ENCODE peak calls at places on chromosomes 1 and 21, in ten cellular contexts. I is stimulated activated CD4-positive, alpha-beta T cell treated with anti-CD3 and anti-CD28 coated beads, Interleukin-15, amount 100 ng/mL, for 48 hours; E is ELF-1; K is left kidney; Z is myocyte; X is NB4; L is left cardiac atrium; G is MCF 10A; A is lower lobe of right lung; W is mesenchymal stem cell. D is an unnamed sample.

GRCh38 chr1:93597697-93598096 is 83.9 kb downstream of the BCAR3 start:
- DNase-seq in Z (no peak), A (no peak), K (no peak), I (no peak), L (no peak), E (no peak), G (peak), W (no peak), X (no peak), D (no peak)

GRCh38 chr1:85581802-85582686 is 1.5 kb downstream of the CCN1 start:
- DNase-seq in Z (peak), X (no peak), G (peak), A (peak), E (peak), I (no peak), K (peak), W (peak), L (peak), D (no peak)

GRCh38 chr1:41963636-41964035 is 44.9 kb upstream of the HIVEP3 start:
- DNase-seq in X (no peak), I (no peak), G (no peak), K (no peak), E (no peak), A (no peak), W (no peak), Z (no peak), L (no peak), D (no peak)

GRCh38 chr1:50929376-50929958 is 30.6 kb downstream of the FAF1 start:
- DNase-seq in K (peak), I (no peak), E (no peak), L (no peak), G (peak), A (no peak), X (peak), Z (peak), W (peak), D (peak)

GRCh38 chr1:116111196-116112021 is at the start of gene MAB21L3:
- DNase-seq in I (no peak), L (no peak), E (peak), Z (no peak), G (peak), W (no peak), A (no peak), X (no peak), K (peak), D (no peak)

GRCh38 chr21:26388731-26389231 is 184.3 kb downstream of the CYYR1 start:
- DNase-seq in K (peak), I (no peak), G (peak), W (peak), A (no peak), E (no peak), Z (peak), L (no peak), X (no peak), D (no peak)

GRCh38 chr1:36831171-36831810 is 203.0 kb downstream of the GRIK3 start:
- DNase-seq in W (no peak), K (no peak), G (no peak), A (no peak), L (no peak), Z (no peak), X (peak), E (no peak), I (no peak), D (peak)

GRCh38 chr1:227120827-227121226 is 180.7 kb downstream of the COQ8A start:
- DNase-seq in Z (no peak), X (no peak), L (no peak), G (no peak), K (no peak), W (no peak), I (no peak), E (no peak), A (no peak), D (no peak)

GRCh38 chr21:15437873-15438272 is 291.9 kb upstream of the USP25 start:
- DNase-seq in G (peak), E (no peak), L (no peak), Z (peak), A (no peak), X (peak), W (peak), K (no peak), I (no peak), D (no peak)

GRCh38 chr21:32770514-32771133 is 931 bp downstream of the PAXBP1 start:
- DNase-seq in G (peak), X (no peak), W (peak), L (no peak), K (peak), A (no peak), E (peak), I (no peak), Z (peak), D (peak)

GRCh38 chr1:235910357-235911299 is 43.9 kb upstream of the LYST start:
- DNase-seq in Z (peak), I (peak), W (peak), A (no peak), L (peak), E (peak), G (peak), X (peak), K (peak), D (no peak)

GRCh38 chr1:11898831-11899467 is 27.3 kb downstream of the KIAA2013 start:
- DNase-seq in Z (peak), L (no peak), G (no peak), E (peak), A (no peak), W (no peak), I (no peak), X (no peak), K (peak), D (no peak)

GRCh38 chr1:30660241-30660640 is 63.1 kb downstream of the MATN1 start:
- DNase-seq in L (no peak), X (no peak), G (no peak), Z (no peak), W (no peak), A (no peak), K (no peak), I (no peak), E (no peak), D (no peak)

GRCh38 chr1:119080586-119080985 is 59.9 kb downstream of the WARS2 start:
- DNase-seq in E (peak), G (peak), K (no peak), I (no peak), L (peak), A (no peak), X (no peak), Z (peak), W (peak), D (no peak)

GRCh38 chr21:37130971-37131370 is 57.9 kb downstream of the TTC3 start:
- DNase-seq in W (no peak), X (no peak), I (no peak), A (no peak), L (no peak), G (peak), Z (no peak), E (no peak), K (no peak), D (no peak)

GRCh38 chr21:30620080-30620479 is 347 bp upstream of the KRTAP20-4 start:
- DNase-seq in X (no peak), E (no peak), L (no peak), K (no peak), A (no peak), W (no peak), Z (no peak), G (no peak), I (no peak), D (no peak)

GRCh38 chr1:165288301-165289120 is 68.0 kb downstream of the LMX1A start:
- DNase-seq in X (peak), E (peak), A (no peak), Z (peak), I (no peak), L (no peak), W (no peak), G (peak), K (peak), D (no peak)

GRCh38 chr1:55716151-55716550 is 501.0 kb upstream of the USP24 start:
- DNase-seq in W (no peak), Z (no peak), A (no peak), X (no peak), G (no peak), I (no peak), E (no peak), K (no peak), L (no peak), D (no peak)

GRCh38 chr1:33388989-33389771 is 41.7 kb downstream of the PHC2 start:
- DNase-seq in W (peak), A (no peak), L (peak), X (no peak), G (no peak), K (peak), I (no peak), Z (peak), E (peak), D (no peak)

GRCh38 chr1:55235722-55236121 is 20.6 kb upstream of the USP24 start:
- DNase-seq in W (peak), X (no peak), L (no peak), K (no peak), Z (peak), A (no peak), G (peak), E (no peak), I (no peak), D (no peak)

GRCh38 chr1:77412069-77412793 is 130.4 kb downstream of the AK5 start:
- DNase-seq in Z (no peak), L (no peak), E (peak), I (no peak), W (peak), A (no peak), X (peak), K (no peak), G (peak), D (no peak)

GRCh38 chr1:17883136-17883535 is 128.0 kb downstream of the ACTL8 start:
- DNase-seq in G (no peak), I (no peak), Z (no peak), E (no peak), X (no peak), W (no peak), L (no peak), K (no peak), A (no peak), D (no peak)

GRCh38 chr1:211783266-211783665 is 47.3 kb downstream of the LPGAT1 start:
- DNase-seq in E (no peak), G (no peak), K (no peak), X (no peak), Z (no peak), L (no peak), W (no peak), I (no peak), A (no peak), D (no peak)

GRCh38 chr1:3821934-3822307 is 25.6 kb upstream of the LRRC47 start:
- DNase-seq in E (no peak), I (no peak), X (no peak), K (no peak), L (no peak), A (peak), W (no peak), G (no peak), Z (no peak), D (no peak)

GRCh38 chr1:221994274-221994698 is 252.4 kb upstream of the DUSP10 start:
- DNase-seq in I (peak), G (no peak), A (no peak), X (peak), K (no peak), L (no peak), E (no peak), W (no peak), Z (no peak), D (no peak)

GRCh38 chr1:177800386-177801058 is 169.3 kb downstream of the SEC16B start:
- DNase-seq in X (peak), L (no peak), Z (peak), I (no peak), G (peak), A (no peak), W (no peak), K (peak), E (no peak), D (no peak)

GRCh38 chr1:229437443-229437842 is 3.5 kb upstream of the ACTA1 start:
- DNase-seq in I (no peak), A (no peak), G (no peak), L (no peak), X (no peak), Z (peak), W (no peak), E (no peak), K (no peak), D (no peak)

GRCh38 chr1:210905944-210906453 is 227.9 kb downstream of the KCNH1 start:
- DNase-seq in E (no peak), K (no peak), G (no peak), A (no peak), X (no peak), I (no peak), L (no peak), W (no peak), Z (peak), D (no peak)

GRCh38 chr1:23118957-23119792 is 49.5 kb downstream of the LUZP1 start:
- DNase-seq in I (no peak), W (peak), L (no peak), E (no peak), X (peak), Z (no peak), A (no peak), G (no peak), K (no peak), D (no peak)

GRCh38 chr1:201020040-201020591 is 3.4 kb downstream of the KIF21B start:
- DNase-seq in Z (no peak), W (no peak), E (peak), I (no peak), L (no peak), G (peak), X (peak), K (peak), A (no peak), D (peak)

GRCh38 chr1:97337250-97338030 is 583.4 kb downstream of the DPYD start:
- DNase-seq in K (no peak), I (no peak), L (no peak), X (no peak), A (no peak), W (no peak), G (no peak), E (no peak), Z (no peak), D (no peak)

GRCh38 chr1:17158961-17159360 is 39.7 kb upstream of the PADI2 start:
- DNase-seq in L (no peak), I (no peak), X (no peak), A (no peak), E (no peak), K (no peak), Z (no peak), G (no peak), W (no peak), D (no peak)

GRCh38 chr1:65149391-65149729 is 1.4 kb downstream of the AK4 start:
- DNase-seq in G (no peak), X (no peak), L (no peak), A (no peak), W (peak), Z (no peak), K (no peak), E (peak), I (no peak), D (no peak)

GRCh38 chr1:119738100-119738720 is 26.5 kb downstream of the PHGDH start:
- DNase-seq in K (peak), L (no peak), X (no peak), Z (no peak), W (no peak), I (no peak), G (no peak), A (no peak), E (no peak), D (no peak)

GRCh38 chr1:189606795-189607476 is 870.7 kb downstream of the BRINP3 start:
- DNase-seq in I (no peak), W (peak), A (no peak), X (no peak), K (no peak), E (no peak), L (no peak), G (peak), Z (no peak), D (no peak)

GRCh38 chr1:6970256-6970655 is 185.0 kb downstream of the CAMTA1 start:
- DNase-seq in W (no peak), E (no peak), Z (no peak), A (no peak), G (no peak), I (no peak), K (no peak), X (no peak), L (no peak), D (no peak)

GRCh38 chr1:158180741-158181576 is at the start of gene CD1D:
- DNase-seq in Z (peak), G (peak), L (peak), X (peak), E (peak), I (no peak), W (peak), K (peak), A (peak), D (peak)

GRCh38 chr1:41670558-41670957 is 186.1 kb upstream of the EDN2 start:
- DNase-seq in L (no peak), E (no peak), I (no peak), Z (peak), W (peak), K (no peak), G (peak), X (no peak), A (no peak), D (no peak)

GRCh38 chr1:44645466-44646244 is 28.6 kb downstream of the TMEM53 start:
- DNase-seq in L (peak), A (no peak), W (no peak), I (no peak), G (no peak), Z (peak), X (no peak), E (no peak), K (peak), D (no peak)